ENCODE peak calls at places on chromosome 18, in nine cellular contexts. I, A, G, P, V, X, H, K and T are unnamed samples.

GRCh38 chr18:68725341-68725740 is 10.4 kb upstream of the TMX3 start:
- DNase-seq in G (no peak), H (no peak), V (no peak), I (no peak), A (no peak), P (no peak), K (no peak), X (no peak), T (no peak)

GRCh38 chr18:45012286-45012685 is 331.6 kb downstream of the SETBP1 start:
- DNase-seq in I (no peak), X (no peak), H (no peak), G (no peak), A (no peak), V (no peak), P (no peak), K (no peak), T (no peak)

GRCh38 chr18:2147866-2148265 is 423.4 kb downstream of the METTL4 start:
- DNase-seq in G (no peak), H (no peak), K (no peak), V (no peak), P (no peak), I (no peak), X (no peak), A (no peak), T (peak)

GRCh38 chr18:13446581-13447470 is 228.3 kb downstream of the LDLRAD4 start:
- DNase-seq in H (no peak), K (no peak), I (no peak), A (no peak), V (no peak), G (no peak), X (no peak), P (no peak), T (no peak)

GRCh38 chr18:13376841-13377351 is 158.3 kb downstream of the LDLRAD4 start:
- DNase-seq in H (no peak), K (no peak), X (no peak), I (peak), G (no peak), P (no peak), A (no peak), V (no peak), T (no peak)

GRCh38 chr18:40380657-40381441 is 1574.2 kb upstream of the PIK3C3 start:
- DNase-seq in P (no peak), A (no peak), V (no peak), X (no peak), G (no peak), K (no peak), H (no peak), I (no peak), T (no peak)

GRCh38 chr18:23529597-23529996 is 26.3 kb downstream of the RMC1 start:
- DNase-seq in V (no peak), A (no peak), P (no peak), K (no peak), G (no peak), X (no peak), I (no peak), H (peak), T (no peak)

GRCh38 chr18:23355206-23355605 is 97.9 kb upstream of the RIOK3 start:
- DNase-seq in I (no peak), H (no peak), V (no peak), G (no peak), P (no peak), A (no peak), K (no peak), X (no peak), T (no peak)

GRCh38 chr18:54205951-54206350 is 18.5 kb downstream of the MBD2 start:
- DNase-seq in P (no peak), I (no peak), X (no peak), H (no peak), G (no peak), K (no peak), A (no peak), V (no peak), T (no peak)

GRCh38 chr18:34647251-34647650 is 62.8 kb upstream of the DTNA start:
- DNase-seq in P (no peak), V (no peak), X (peak), A (no peak), H (no peak), K (no peak), I (no peak), G (no peak), T (no peak)

GRCh38 chr18:78630356-78630755 is 349.3 kb upstream of the SALL3 start:
- DNase-seq in G (no peak), H (no peak), X (no peak), P (no peak), V (no peak), I (no peak), A (no peak), K (no peak), T (no peak)

GRCh38 chr18:78625446-78625845 is 354.2 kb upstream of the SALL3 start:
- DNase-seq in G (no peak), P (no peak), I (no peak), K (no peak), X (no peak), H (no peak), V (no peak), A (no peak), T (peak)

GRCh38 chr18:78629426-78629825 is 350.2 kb upstream of the SALL3 start:
- DNase-seq in I (no peak), G (no peak), V (no peak), P (no peak), X (no peak), K (no peak), A (no peak), H (no peak), T (no peak)

GRCh38 chr18:78625895-78626294 is 353.7 kb upstream of the SALL3 start:
- DNase-seq in P (no peak), G (no peak), I (no peak), K (no peak), X (peak), V (no peak), A (no peak), H (no peak), T (no peak)

DNA sequence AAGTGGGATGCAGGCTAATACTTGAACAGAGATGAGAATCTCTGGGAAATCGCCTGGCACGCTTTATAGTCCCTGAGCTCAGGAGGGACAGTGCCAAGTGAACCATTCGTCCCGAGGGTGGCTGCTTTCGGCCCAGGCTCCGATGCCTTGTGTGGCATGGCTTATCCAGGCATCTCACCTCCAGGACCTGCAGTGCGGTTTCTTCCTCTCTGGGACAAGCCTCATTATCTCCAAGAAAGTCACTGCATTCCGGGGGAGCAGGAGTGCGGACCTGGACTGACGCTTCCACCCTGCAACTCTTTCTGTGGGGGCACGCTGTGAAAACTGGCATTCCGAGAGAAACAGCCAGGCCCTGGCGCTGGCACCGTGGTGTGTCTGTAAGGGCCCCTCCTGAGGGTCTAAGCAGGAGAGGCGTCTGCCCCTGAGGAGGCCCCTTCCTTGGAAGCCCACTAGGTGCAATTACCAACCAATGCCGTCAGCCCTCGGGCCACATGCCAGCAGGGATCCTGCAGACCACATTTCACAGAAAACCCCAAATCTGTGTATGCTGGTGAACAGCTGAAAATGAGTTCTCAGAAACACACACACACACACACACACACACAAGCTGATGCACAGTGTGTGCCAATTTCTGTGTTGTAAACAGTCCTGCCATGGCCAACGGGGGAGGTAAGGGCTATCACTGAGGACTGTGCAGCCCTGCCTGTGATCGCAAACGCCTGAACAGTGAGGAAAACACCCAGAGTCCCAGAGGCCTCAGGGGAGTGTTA is 351.9 kb upstream of the SALL3 start:
- DNase-seq in G (no peak), P (no peak), V (no peak), K (no peak), I (no peak), H (no peak), A (no peak), X (no peak), T (no peak)
- H3K27ac ChIP-seq in G (no peak), P (no peak), V (no peak), K (no peak), I (no peak), H (no peak), A (no peak), X (no peak), T (no peak)

GRCh38 chr18:49628993-49629795 is 67.3 kb downstream of the LIPG start:
- DNase-seq in H (no peak), I (no peak), V (no peak), P (peak), K (peak), A (peak), G (peak), X (no peak), T (no peak)
- H3K27ac ChIP-seq in H (no peak), I (no peak), V (no peak), P (no peak), K (no peak), A (no peak), G (no peak), X (no peak), T (no peak)

GRCh38 chr18:49062832-49063226 is 112.1 kb upstream of the SMAD7 start:
- DNase-seq in P (no peak), A (no peak), H (no peak), G (no peak), X (no peak), V (no peak), K (no peak), I (no peak), T (no peak)

GRCh38 chr18:49066977-49067556 is 116.3 kb upstream of the SMAD7 start:
- DNase-seq in H (no peak), K (no peak), V (no peak), G (no peak), X (no peak), P (no peak), I (no peak), A (no peak), T (no peak)

GRCh38 chr18:49059028-49059670 is 108.4 kb upstream of the SMAD7 start:
- DNase-seq in X (peak), K (no peak), I (no peak), P (no peak), A (no peak), V (no peak), H (no peak), G (peak), T (no peak)

GRCh38 chr18:49061239-49061905 is 110.6 kb upstream of the SMAD7 start:
- DNase-seq in K (no peak), G (no peak), A (no peak), X (no peak), I (no peak), V (no peak), P (no peak), H (no peak), T (no peak)

GRCh38 chr18:49061906-49062831 is 111.4 kb upstream of the SMAD7 start:
- DNase-seq in P (no peak), X (no peak), H (no peak), I (no peak), A (no peak), K (no peak), G (no peak), V (no peak), T (no peak)
- H3K27ac ChIP-seq in P (no peak), X (no peak), H (no peak), I (no peak), A (peak), K (no peak), G (no peak), V (no peak), T (no peak)

DNA sequence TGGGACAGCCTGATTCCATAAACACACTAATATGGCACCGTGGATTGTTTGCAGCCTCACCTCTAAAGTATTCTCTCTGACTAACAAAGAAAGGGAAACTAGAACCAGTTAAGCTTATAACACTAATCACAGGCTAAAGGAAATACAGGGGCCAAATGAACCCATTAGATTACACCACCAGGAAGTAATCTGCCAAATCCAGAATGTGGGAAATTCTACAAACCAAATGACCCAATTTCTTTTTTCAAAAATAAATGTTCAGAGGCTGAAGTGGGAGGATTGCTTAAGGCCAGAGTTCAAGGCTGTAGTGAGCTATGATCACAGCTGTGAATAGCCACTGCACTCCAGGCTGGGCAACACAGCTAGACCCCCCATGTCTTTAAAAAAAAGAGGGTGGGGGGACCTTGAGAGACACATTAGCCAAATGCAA is 1.5 kb upstream of the MPPE1 start:
- DNase-seq in A (no peak), G (peak), H (no peak), X (no peak), K (no peak), V (no peak), P (no peak), I (no peak), T (no peak)
- H3K27ac ChIP-seq in A (peak), G (peak), H (no peak), X (no peak), K (peak), V (no peak), P (peak), I (peak), T (peak)

GRCh38 chr18:22346968-22347611 is 70.6 kb downstream of the CTAGE1 start:
- DNase-seq in X (no peak), H (peak), P (peak), K (peak), A (peak), V (no peak), G (peak), I (no peak), T (peak)

GRCh38 chr18:22348521-22349316 is 69.0 kb downstream of the CTAGE1 start:
- DNase-seq in A (peak), K (peak), G (no peak), I (no peak), P (peak), H (peak), V (no peak), X (no peak), T (peak)

GRCh38 chr18:22349966-22350365 is 67.7 kb downstream of the CTAGE1 start:
- DNase-seq in A (no peak), H (no peak), K (no peak), G (no peak), P (no peak), V (no peak), I (no peak), X (no peak), T (no peak)

GRCh38 chr18:22347624-22348511 is 69.8 kb downstream of the CTAGE1 start:
- DNase-seq in V (no peak), G (no peak), I (no peak), X (no peak), H (peak), A (no peak), K (no peak), P (no peak), T (peak)

GRCh38 chr18:22349317-22349898 is 68.3 kb downstream of the CTAGE1 start:
- DNase-seq in G (no peak), K (no peak), H (no peak), P (no peak), A (no peak), X (no peak), V (no peak), I (no peak), T (no peak)
- H3K27ac ChIP-seq in G (no peak), K (peak), H (peak), P (peak), A (peak), X (no peak), V (peak), I (peak), T (peak)

DNA sequence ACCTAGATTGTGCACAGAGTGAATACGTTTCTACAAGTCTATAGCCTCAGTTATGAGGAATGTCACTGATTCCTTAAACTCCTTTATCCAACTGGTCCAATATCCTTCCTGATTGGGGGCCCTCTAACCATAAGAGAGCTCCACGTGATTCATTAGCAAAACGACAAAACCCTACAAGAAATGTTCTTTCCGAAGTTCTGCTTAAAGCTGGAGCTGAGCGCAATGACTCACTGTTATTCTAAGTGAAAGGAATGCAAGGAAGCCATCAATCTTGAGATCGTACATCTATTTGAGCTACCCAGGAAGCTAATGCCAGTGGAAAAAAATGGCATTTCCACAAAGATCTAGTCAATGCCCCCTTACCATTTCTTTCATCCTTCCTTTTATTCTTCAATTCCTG is 354.9 kb upstream of the CDH20 start:
- DNase-seq in I (no peak), G (no peak), V (no peak), X (no peak), P (no peak), K (no peak), H (peak), A (no peak), T (no peak)
- H3K27ac ChIP-seq in I (no peak), G (no peak), V (no peak), X (no peak), P (no peak), K (no peak), H (no peak), A (no peak), T (no peak)

GRCh38 chr18:57775937-57776336 is 27.2 kb downstream of the ATP8B1 start:
- DNase-seq in P (no peak), A (no peak), X (no peak), I (no peak), H (no peak), K (no peak), V (no peak), G (no peak), T (no peak)
- H3K27ac ChIP-seq in P (peak), A (no peak), X (no peak), I (peak), H (no peak), K (no peak), V (no peak), G (no peak), T (no peak)

DNA sequence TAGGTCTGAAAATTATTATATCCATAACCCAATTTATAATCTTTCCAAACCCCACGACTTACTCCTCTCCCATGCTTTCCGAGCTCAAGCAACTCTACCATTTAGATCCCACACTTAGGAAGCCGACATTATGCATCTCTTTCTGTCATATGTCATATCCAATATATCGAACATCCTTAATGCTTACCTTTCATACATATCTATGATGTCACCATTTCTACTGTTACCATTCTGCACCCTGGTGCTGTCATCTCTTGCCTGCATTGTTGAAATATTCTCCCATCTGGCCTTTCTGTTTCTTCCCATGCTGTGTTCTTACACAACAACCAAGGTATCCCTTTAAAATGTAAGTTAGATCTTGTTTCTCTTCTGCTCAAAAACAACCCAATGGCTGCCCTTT is 127.1 kb upstream of the MC4R start:
- DNase-seq in G (no peak), V (no peak), H (no peak), K (no peak), I (no peak), P (no peak), X (no peak), A (no peak), T (no peak)
- H3K27ac ChIP-seq in G (no peak), V (no peak), H (no peak), K (no peak), I (no peak), P (no peak), X (no peak), A (no peak), T (no peak)

GRCh38 chr18:77551055-77551454 is 301.4 kb downstream of the GALR1 start:
- DNase-seq in X (no peak), V (no peak), G (no peak), K (no peak), A (no peak), P (no peak), H (no peak), I (no peak), T (no peak)
- H3K27ac ChIP-seq in X (no peak), V (no peak), G (no peak), K (no peak), A (no peak), P (no peak), H (no peak), I (no peak), T (no peak)